ENCODE peak calls at places on chromosome 21, in eight cellular contexts. L is uterus; Y is psoas muscle; O is foreskin fibroblast; G is activated CD8-positive, alpha-beta T cell treated with anti-CD3 and anti-CD28 coated beads for 36 hours; Q is hepatocyte; X is GM23338; D is transverse colon. S is an unnamed sample.

GRCh38 chr21:30579351-30579750 is 10.8 kb downstream of the KRTAP22-2 start:
- DNase-seq in G (no peak), Q (no peak), L (no peak), D (no peak), O (no peak), Y (no peak), X (peak), S (no peak)

GRCh38 chr21:37257967-37258877 is 8.9 kb downstream of the VPS26C start:
- DNase-seq in D (peak), G (peak), L (peak), Y (peak), Q (peak), O (peak), X (peak), S (peak)

GRCh38 chr21:31938330-31939301 is 65.8 kb downstream of the HUNK start:
- DNase-seq in D (no peak), Q (no peak), O (no peak), G (no peak), Y (no peak), L (no peak), X (no peak), S (no peak)

GRCh38 chr21:40997831-40998230 is 150.9 kb upstream of the DSCAM start:
- DNase-seq in X (no peak), O (no peak), Q (no peak), L (no peak), G (no peak), Y (no peak), D (no peak), S (no peak)

GRCh38 chr21:37546949-37547614 is 180.5 kb downstream of the DYRK1A start:
- DNase-seq in X (no peak), O (peak), Q (no peak), L (no peak), G (peak), D (no peak), Y (no peak), S (no peak)

GRCh38 chr21:18443686-18444085 is 40.1 kb upstream of the TMPRSS15 start:
- DNase-seq in D (no peak), G (peak), X (no peak), Y (no peak), Q (no peak), O (no peak), L (no peak), S (no peak)

GRCh38 chr21:36816556-36817130 is 117.7 kb downstream of the SIM2 start:
- DNase-seq in O (no peak), X (no peak), D (no peak), L (no peak), Y (no peak), G (no peak), Q (no peak), S (peak)

GRCh38 chr21:15514073-15514946 is 215.5 kb upstream of the USP25 start:
- DNase-seq in X (no peak), L (no peak), D (peak), Y (no peak), Q (peak), O (no peak), G (peak), S (no peak)

GRCh38 chr21:38170283-38170682 is 86.5 kb upstream of the KCNJ15 start:
- DNase-seq in X (peak), G (peak), Y (no peak), D (no peak), Q (peak), L (no peak), O (peak), S (no peak)

GRCh38 chr21:19523731-19524130 is 1120.1 kb upstream of the TMPRSS15 start:
- DNase-seq in Q (no peak), G (no peak), X (no peak), D (no peak), L (no peak), Y (no peak), O (no peak), S (no peak)

GRCh38 chr21:28588997-28589396 is 403.7 kb downstream of the LTN1 start:
- DNase-seq in Y (no peak), X (no peak), O (no peak), D (no peak), G (no peak), Q (no peak), L (no peak), S (no peak)

GRCh38 chr21:40835179-40835694 is 11.7 kb downstream of the DSCAM start:
- DNase-seq in G (no peak), D (no peak), L (no peak), X (no peak), Q (no peak), O (no peak), Y (no peak), S (no peak)

GRCh38 chr21:20425856-20426255 is 572.4 kb upstream of the NCAM2 start:
- DNase-seq in Y (no peak), D (no peak), O (no peak), Q (no peak), G (no peak), L (no peak), X (no peak), S (no peak)

GRCh38 chr21:31554511-31555022 is 104.9 kb upstream of the SOD1 start:
- DNase-seq in Y (no peak), G (peak), Q (no peak), L (no peak), O (no peak), D (no peak), X (peak), S (no peak)

GRCh38 chr21:15992171-15992570 is 262.4 kb downstream of the USP25 start:
- DNase-seq in G (no peak), X (no peak), D (no peak), L (no peak), Y (no peak), O (peak), Q (no peak), S (no peak)

GRCh38 chr21:18294100-18294499 is 49.5 kb downstream of the CHODL start:
- DNase-seq in D (no peak), L (no peak), X (no peak), O (no peak), Y (peak), G (no peak), Q (no peak), S (no peak)

GRCh38 chr21:41171210-41171609 is 3.2 kb downstream of the BACE2 start:
- DNase-seq in L (peak), G (no peak), Y (no peak), X (no peak), Q (no peak), D (peak), O (no peak), S (no peak)

GRCh38 chr21:32173106-32173755 is 105.6 kb downstream of the MIS18A start:
- DNase-seq in O (no peak), L (no peak), G (no peak), Y (no peak), D (no peak), X (no peak), Q (no peak), S (no peak)

GRCh38 chr21:23223882-23224281 is 2225.7 kb downstream of the NCAM2 start:
- DNase-seq in D (no peak), L (no peak), G (no peak), O (no peak), Y (no peak), Q (no peak), X (peak), S (no peak)

GRCh38 chr21:37074195-37074510 is 1.1 kb downstream of the TTC3 start:
- DNase-seq in O (no peak), G (no peak), X (peak), D (no peak), Q (no peak), Y (no peak), L (no peak), S (no peak)

GRCh38 chr21:37700641-37701202 is 215.5 kb downstream of the KCNJ6 start:
- DNase-seq in G (peak), X (peak), Y (no peak), D (no peak), Q (peak), L (no peak), O (peak), S (peak)

GRCh38 chr21:39083377-39084008 is 99.8 kb downstream of the PSMG1 start:
- DNase-seq in L (peak), X (no peak), O (no peak), G (no peak), Q (peak), D (peak), Y (no peak), S (peak)

GRCh38 chr21:16978309-16978895 is 534.4 kb upstream of the CXADR start:
- DNase-seq in O (no peak), Y (peak), D (no peak), G (no peak), X (no peak), L (no peak), Q (no peak), S (no peak)

GRCh38 chr21:21851657-21852056 is 853.4 kb downstream of the NCAM2 start:
- DNase-seq in L (no peak), G (no peak), X (no peak), Q (no peak), D (no peak), Y (no peak), O (no peak), S (no peak)

GRCh38 chr21:21196087-21196486 is 197.9 kb downstream of the NCAM2 start:
- DNase-seq in D (no peak), G (no peak), L (no peak), Q (no peak), X (no peak), O (no peak), Y (no peak), S (peak)

GRCh38 chr21:45309541-45310381 is 22.1 kb upstream of the POFUT2 start:
- DNase-seq in Q (no peak), G (no peak), O (no peak), Y (peak), D (no peak), L (no peak), X (no peak), S (no peak)

GRCh38 chr21:36992671-36993070 is 13.8 kb upstream of the RIPPLY3 start:
- DNase-seq in X (peak), L (no peak), G (no peak), D (no peak), O (no peak), Q (no peak), Y (no peak), S (no peak)

GRCh38 chr21:45322231-45322959 is 34.7 kb upstream of the POFUT2 start:
- DNase-seq in D (no peak), L (no peak), Y (no peak), Q (no peak), O (no peak), X (no peak), G (no peak), S (no peak)

GRCh38 chr21:20968391-20968790 is 29.8 kb upstream of the NCAM2 start:
- DNase-seq in L (no peak), Y (no peak), X (no peak), O (no peak), Q (no peak), G (no peak), D (no peak), S (no peak)

GRCh38 chr21:40923361-40923760 is 76.4 kb upstream of the DSCAM start:
- DNase-seq in X (no peak), Q (no peak), L (no peak), O (no peak), Y (no peak), D (no peak), G (no peak), S (no peak)

GRCh38 chr21:16551101-16551695 is 821.4 kb downstream of the USP25 start:
- DNase-seq in Y (no peak), Q (no peak), G (no peak), D (no peak), L (no peak), O (no peak), X (peak), S (peak)

GRCh38 chr21:19810779-19811178 is 1187.4 kb upstream of the NCAM2 start:
- DNase-seq in Y (no peak), G (no peak), O (no peak), X (peak), D (no peak), L (no peak), Q (no peak), S (no peak)

GRCh38 chr21:35696644-35697043 is 363.7 kb downstream of the SETD4 start:
- DNase-seq in G (no peak), Y (no peak), O (no peak), L (no peak), X (peak), D (no peak), Q (no peak), S (peak)
- TF ChIP-seq CTCF in G (no peak), Y (no peak), O (no peak), L (no peak), X (no peak), D (no peak), Q (no peak), S (no peak)

DNA sequence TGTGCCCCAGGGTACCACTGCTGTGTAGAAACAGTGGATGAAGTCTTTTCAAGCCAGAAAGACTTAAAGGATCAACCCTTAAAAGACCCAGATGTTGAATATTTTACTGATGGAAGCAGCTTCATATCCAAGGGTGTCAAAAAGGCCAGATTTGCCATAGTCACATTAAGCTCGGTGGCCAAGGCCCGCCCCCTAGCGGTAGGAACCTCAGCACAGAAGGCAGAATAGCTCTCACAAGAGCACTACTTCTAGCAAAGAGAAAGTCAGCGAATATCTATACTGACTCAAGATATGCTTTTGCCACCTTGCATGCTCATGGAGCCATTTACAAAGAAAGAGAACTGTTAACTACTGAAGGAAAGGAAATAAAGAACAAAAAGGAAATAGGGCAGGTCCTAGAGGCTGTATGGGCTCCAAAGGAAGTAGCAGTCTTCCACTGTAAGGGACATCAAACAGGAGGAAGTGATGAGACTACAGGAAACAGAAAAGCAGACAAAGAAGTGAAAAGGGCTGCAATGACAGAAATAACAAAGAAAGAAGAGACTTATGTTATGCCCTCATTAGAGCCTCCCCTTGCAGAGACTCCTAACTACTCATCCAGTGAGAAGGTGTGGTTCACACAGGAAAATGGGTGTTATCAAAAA is 90.5 kb downstream of the LIPI start:
- DNase-seq in G (peak), D (peak), Q (peak), O (no peak), X (peak), Y (no peak), L (no peak), S (peak)
- TF ChIP-seq CTCF in G (peak), D (peak), Q (peak), O (peak), X (peak), Y (peak), L (peak), S (no peak)

GRCh38 chr21:44010429-44010828 is 1.7 kb upstream of the TRAPPC10 start:
- DNase-seq in O (no peak), G (no peak), D (no peak), X (peak), Q (no peak), L (no peak), Y (no peak), S (no peak)

GRCh38 chr21:44011774-44012473 is at the start of gene TRAPPC10:
- DNase-seq in Y (peak), D (peak), X (peak), Q (peak), O (peak), G (peak), L (peak), S (peak)

GRCh38 chr21:44011123-44011773 is 861 bp upstream of the TRAPPC10 start:
- DNase-seq in X (no peak), G (no peak), Y (no peak), Q (no peak), L (peak), O (no peak), D (peak), S (no peak)

GRCh38 chr21:44012474-44013379 is 618 bp downstream of the TRAPPC10 start:
- DNase-seq in X (peak), D (peak), Y (peak), O (peak), Q (peak), G (peak), L (peak), S (peak)

GRCh38 chr21:44013380-44014088 is 1.4 kb downstream of the TRAPPC10 start:
- DNase-seq in D (peak), O (no peak), Q (peak), Y (no peak), X (peak), L (no peak), G (peak), S (no peak)
- TF ChIP-seq CTCF in D (no peak), O (no peak), Q (no peak), Y (no peak), X (no peak), L (no peak), G (no peak), S (no peak)

GRCh38 chr21:34092241-34092921 is 19.0 kb downstream of the MRPS6 start:
- DNase-seq in D (no peak), L (no peak), Y (no peak), G (peak), Q (no peak), X (peak), O (no peak), S (peak)

GRCh38 chr21:34088752-34089151 is 15.4 kb downstream of the MRPS6 start:
- DNase-seq in Q (no peak), O (no peak), D (no peak), L (no peak), X (no peak), Y (no peak), G (no peak), S (no peak)

GRCh38 chr21:34091032-34091431 is 17.7 kb downstream of the MRPS6 start:
- DNase-seq in Y (no peak), L (no peak), O (no peak), D (no peak), Q (no peak), G (no peak), X (no peak), S (no peak)

GRCh38 chr21:34093083-34093482 is 19.7 kb downstream of the MRPS6 start:
- DNase-seq in O (no peak), Y (no peak), Q (no peak), X (no peak), G (no peak), L (no peak), D (no peak), S (no peak)

DNA sequence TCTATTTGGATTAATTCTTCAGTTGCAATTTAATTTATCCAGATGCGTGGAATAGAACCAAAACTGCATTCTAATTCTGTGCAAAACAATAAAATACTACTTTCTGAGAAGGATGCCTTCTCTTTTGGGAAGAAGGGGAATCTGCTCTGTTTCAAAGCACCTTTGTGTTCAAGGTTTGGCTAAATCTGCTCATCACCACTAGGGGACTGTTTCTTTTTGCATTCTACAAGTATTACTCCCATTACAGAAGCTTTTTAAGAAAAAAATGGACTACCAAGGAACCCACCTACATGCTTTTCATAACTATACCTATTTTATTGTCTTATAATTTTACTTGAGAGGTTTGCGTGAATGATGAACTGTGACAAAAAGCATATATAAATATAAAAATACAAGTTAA is 18.2 kb downstream of the MRPS6 start:
- DNase-seq in L (no peak), Q (no peak), X (peak), O (no peak), G (no peak), Y (no peak), D (no peak), S (peak)
- TF ChIP-seq CTCF in L (peak), Q (peak), X (peak), O (peak), G (peak), Y (peak), D (peak), S (peak)

GRCh38 chr21:26719750-26720149 is 125.5 kb downstream of the ADAMTS1 start:
- DNase-seq in D (no peak), X (no peak), G (no peak), Y (peak), Q (no peak), O (no peak), L (no peak), S (no peak)

GRCh38 chr21:26715116-26715515 is 130.1 kb downstream of the ADAMTS1 start:
- DNase-seq in D (no peak), X (no peak), Y (no peak), Q (no peak), O (no peak), L (no peak), G (no peak), S (no peak)

GRCh38 chr21:26715878-26716506 is 129.2 kb downstream of the ADAMTS1 start:
- DNase-seq in D (peak), O (peak), X (peak), L (peak), Y (no peak), G (peak), Q (peak), S (peak)

GRCh38 chr21:26717146-26717739 is 128.0 kb downstream of the ADAMTS1 start:
- DNase-seq in Q (no peak), L (no peak), Y (no peak), D (no peak), O (peak), G (no peak), X (peak), S (peak)
- TF ChIP-seq CTCF in Q (peak), L (peak), Y (peak), D (peak), O (peak), G (peak), X (no peak), S (peak)

DNA sequence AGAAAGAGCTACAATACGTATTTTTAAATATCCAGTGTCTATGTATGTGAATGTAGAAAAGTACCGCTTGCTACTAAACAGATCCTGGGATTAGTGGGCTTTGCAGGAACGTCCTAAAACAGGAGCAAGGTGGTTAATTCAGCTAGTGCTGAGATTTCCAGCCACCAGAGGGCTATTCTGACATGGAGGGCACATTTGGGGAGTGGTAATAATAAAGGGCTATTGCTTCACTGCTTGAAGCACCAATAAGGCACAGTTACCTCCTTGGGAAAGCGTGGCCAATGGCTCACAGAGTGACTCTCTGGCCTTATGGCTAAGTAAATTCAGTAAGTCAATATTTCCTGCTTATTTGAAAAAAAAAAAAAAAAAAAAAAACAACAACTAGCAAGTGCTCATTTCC is 152.4 kb downstream of the GABPA start:
- DNase-seq in Y (no peak), G (no peak), Q (no peak), D (peak), L (no peak), O (no peak), X (peak), S (no peak)
- TF ChIP-seq CTCF in Y (no peak), G (no peak), Q (no peak), D (peak), L (no peak), O (no peak), X (peak), S (no peak)

DNA sequence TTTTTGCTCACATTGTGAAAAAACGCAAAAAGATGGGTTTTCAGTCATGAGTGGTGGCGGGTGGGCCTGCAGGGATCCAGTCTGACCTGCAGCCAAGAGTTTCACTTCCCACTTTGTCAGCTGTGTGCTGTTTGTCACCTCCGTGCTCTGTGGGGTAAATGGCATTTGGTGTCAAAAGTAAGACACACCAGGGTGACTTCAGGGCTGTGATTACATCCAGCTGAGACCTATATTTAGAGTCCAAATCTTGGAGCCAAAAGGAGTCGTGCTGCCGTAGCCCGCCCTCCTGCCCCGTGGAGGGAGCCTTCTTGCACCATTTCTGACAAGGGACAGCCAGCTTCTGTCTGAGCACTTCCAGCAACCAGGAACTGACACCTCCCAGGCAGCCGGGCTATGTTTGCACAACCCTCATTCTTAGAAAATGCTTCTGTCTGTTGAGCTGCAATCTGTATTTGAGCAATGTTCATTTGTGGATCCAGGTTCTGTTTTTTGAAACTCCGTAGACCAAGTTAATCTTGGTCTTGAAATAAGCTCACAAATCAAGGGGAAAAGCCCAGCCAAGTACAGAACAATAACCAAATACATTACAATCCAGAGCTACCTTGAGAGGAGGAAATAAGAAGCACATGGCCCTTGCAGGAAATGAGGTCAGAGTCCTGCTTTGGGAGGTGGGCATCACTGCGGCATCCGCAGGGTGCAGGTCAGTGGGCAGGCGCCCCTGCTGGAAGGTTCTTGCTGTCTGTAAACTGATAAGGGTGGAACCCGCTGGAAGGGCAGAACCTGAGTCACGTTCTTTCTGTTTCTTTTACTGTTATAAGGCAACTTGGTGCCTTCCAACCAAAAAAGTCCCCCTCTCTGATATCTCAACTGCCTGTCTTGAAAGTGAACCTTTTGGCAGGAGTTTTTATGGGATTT is 14.4 kb downstream of the ABCG1 start:
- DNase-seq in O (peak), Y (peak), Q (peak), L (peak), X (peak), G (peak), D (peak), S (peak)
- TF ChIP-seq CTCF in O (no peak), Y (peak), Q (peak), L (no peak), X (peak), G (peak), D (peak), S (peak)

S was measured in cardiac muscle cell.